ENCODE peak calls at places on chromosomes 16 and 17, in five cellular contexts. L, K, N, F and S are unnamed samples.

GRCh38 chr16:88424536-88425230 is 28.4 kb upstream of the ZFPM1 start:
- DNase-seq in K (no peak), L (no peak), N (no peak), F (no peak), S (peak)

GRCh38 chr17:35726609-35727460 is 4.6 kb upstream of the RASL10B start:
- DNase-seq in L (peak), F (no peak), K (no peak), N (peak), S (peak)

GRCh38 chr17:49497147-49498036 is 2.3 kb downstream of the NGFR start:
- DNase-seq in F (no peak), N (peak), K (peak), L (peak), S (peak)

GRCh38 chr16:14502256-14502875 is 127.7 kb downstream of the PARN start:
- DNase-seq in F (no peak), K (no peak), L (no peak), N (no peak), S (no peak)

GRCh38 chr16:12500771-12501170 is 302.9 kb downstream of the CPPED1 start:
- DNase-seq in N (no peak), K (no peak), L (no peak), F (no peak), S (no peak)

GRCh38 chr16:24288516-24288915 is 32.4 kb downstream of the CACNG3 start:
- DNase-seq in N (no peak), F (no peak), K (no peak), L (no peak), S (no peak)

GRCh38 chr17:49035470-49036269 is 38.5 kb downstream of the IGF2BP1 start:
- DNase-seq in F (no peak), K (no peak), N (peak), L (peak), S (peak)

GRCh38 chr16:51637744-51638100 is 486.7 kb upstream of the SALL1 start:
- DNase-seq in F (no peak), L (peak), N (no peak), K (no peak), S (no peak)

GRCh38 chr16:57054771-57055170 is 37.6 kb upstream of the CPNE2 start:
- DNase-seq in N (no peak), L (no peak), F (no peak), K (no peak), S (no peak)

GRCh38 chr17:15413101-15413750 is 54.2 kb downstream of the CDRT4 start:
- DNase-seq in N (no peak), K (no peak), F (no peak), L (no peak), S (no peak)

GRCh38 chr16:81189100-81189664 is 49.3 kb upstream of the BCO1 start:
- DNase-seq in L (peak), N (peak), F (peak), K (peak), S (peak)

GRCh38 chr16:70391881-70392481 is 45.3 kb downstream of the DDX19A start:
- DNase-seq in K (no peak), N (peak), L (peak), F (no peak), S (peak)

GRCh38 chr16:56421976-56422669 is 3.2 kb downstream of the AMFR start:
- DNase-seq in L (no peak), F (no peak), N (no peak), K (no peak), S (no peak)

GRCh38 chr17:63543822-63544420 is 6.4 kb upstream of the DCAF7 start:
- DNase-seq in L (no peak), K (no peak), F (no peak), N (no peak), S (no peak)

GRCh38 chr17:81455387-81455786 is 57.2 kb downstream of the ACTG1 start:
- DNase-seq in K (no peak), L (no peak), F (no peak), N (no peak), S (no peak)

GRCh38 chr17:81453049-81453448 is 57.8 kb downstream of the BAHCC1 start:
- DNase-seq in L (no peak), N (no peak), F (no peak), K (no peak), S (no peak)

GRCh38 chr17:81453712-81454111 is 58.5 kb downstream of the BAHCC1 start:
- DNase-seq in F (no peak), N (no peak), K (no peak), L (no peak), S (no peak)

GRCh38 chr17:81456091-81456490 is 56.5 kb downstream of the ACTG1 start:
- DNase-seq in N (no peak), K (no peak), F (no peak), L (no peak), S (no peak)

GRCh38 chr17:81454473-81454872 is 58.1 kb downstream of the ACTG1 start:
- DNase-seq in K (no peak), N (no peak), L (no peak), F (no peak), S (no peak)
- H3K4me3 ChIP-seq in K (no peak), N (no peak), L (no peak), F (no peak), S (no peak)

GRCh38 chr17:11240841-11241610 is at the start of gene SHISA6:
- DNase-seq in N (no peak), L (no peak), K (no peak), F (no peak), S (no peak)

GRCh38 chr17:11238710-11239109 is 2.3 kb upstream of the SHISA6 start:
- DNase-seq in F (no peak), K (no peak), N (no peak), L (no peak), S (no peak)

GRCh38 chr17:11239379-11239970 is 1.5 kb upstream of the SHISA6 start:
- DNase-seq in F (no peak), L (no peak), N (no peak), K (no peak), S (no peak)

GRCh38 chr17:11241611-11242226 is 706 bp downstream of the SHISA6 start:
- DNase-seq in N (no peak), K (no peak), L (no peak), F (no peak), S (no peak)

GRCh38 chr17:11240041-11240801 is 792 bp upstream of the SHISA6 start:
- DNase-seq in N (peak), F (no peak), K (no peak), L (peak), S (no peak)
- H3K27ac ChIP-seq in N (no peak), F (no peak), K (no peak), L (no peak), S (no peak)

GRCh38 chr16:28534542-28535373 is 4.0 kb downstream of the NUPR1 start:
- DNase-seq in L (peak), F (no peak), K (peak), N (peak), S (no peak)
- H3K4me3 ChIP-seq in L (no peak), F (no peak), K (no peak), N (no peak), S (no peak)

GRCh38 chr17:80468222-80468621 is 8.2 kb downstream of the NPTX1 start:
- DNase-seq in N (no peak), F (no peak), L (no peak), K (no peak), S (no peak)

GRCh38 chr17:80471922-80472321 is 4.5 kb downstream of the NPTX1 start:
- DNase-seq in K (no peak), F (no peak), L (no peak), N (no peak), S (no peak)

GRCh38 chr17:80468781-80469533 is 7.5 kb downstream of the NPTX1 start:
- DNase-seq in K (no peak), L (no peak), F (no peak), N (no peak), S (no peak)

GRCh38 chr17:80470603-80471002 is 5.8 kb downstream of the NPTX1 start:
- DNase-seq in L (no peak), F (no peak), N (no peak), K (no peak), S (no peak)

DNA sequence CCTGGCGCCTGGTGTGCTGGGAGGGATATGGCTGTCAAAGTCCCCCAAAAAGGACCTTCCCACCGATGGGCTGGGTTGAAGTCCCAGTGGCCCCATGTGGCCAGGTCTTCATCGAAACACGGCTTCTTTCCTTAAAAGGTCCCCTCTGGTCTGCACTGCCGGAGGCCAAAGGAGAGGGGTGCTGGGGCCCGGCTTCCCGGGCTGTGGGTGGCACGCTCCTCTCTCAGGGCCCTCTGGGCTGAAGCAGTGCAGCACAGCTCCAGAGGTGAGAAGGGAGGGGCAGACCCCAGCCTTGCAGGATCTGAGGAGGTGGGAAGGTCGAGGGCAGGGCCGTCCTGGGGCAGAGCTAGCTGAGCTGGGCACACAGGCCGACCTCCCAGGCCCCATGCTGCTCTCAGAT is 6.7 kb downstream of the NPTX1 start:
- DNase-seq in N (no peak), F (no peak), L (no peak), K (no peak), S (no peak)
- H3K27ac ChIP-seq in N (no peak), F (no peak), L (no peak), K (no peak), S (no peak)

DNA sequence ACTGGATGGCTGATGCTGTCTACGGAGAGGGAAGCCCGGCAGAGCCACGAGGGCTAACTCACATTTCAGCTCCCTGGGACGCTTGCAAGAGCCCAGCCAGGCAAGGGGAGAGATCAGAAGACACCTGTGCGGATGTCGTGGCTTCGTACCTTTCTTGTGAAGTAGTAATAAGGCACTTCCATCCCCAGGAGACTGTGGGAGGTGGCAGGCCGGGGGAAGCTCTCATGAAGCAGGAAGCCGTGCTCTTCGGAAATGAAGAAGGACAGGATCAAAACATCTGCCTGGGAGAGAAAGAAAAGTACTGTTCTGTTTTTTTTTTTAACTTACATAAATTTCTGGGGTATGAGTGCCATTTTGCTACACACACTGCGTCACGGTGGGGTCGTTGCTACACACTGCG is 28.4 kb downstream of the TMEM204 start:
- DNase-seq in F (no peak), K (no peak), L (no peak), N (no peak), S (no peak)
- H3K4me3 ChIP-seq in F (no peak), K (no peak), L (no peak), N (no peak), S (no peak)